ENCODE peak calls at places on chromosomes 5 and 9, in five cellular contexts. M, W, A, Q and H are unnamed samples.

GRCh38 chr9:36328798-36329411 is 70.7 kb upstream of the GNE start:
- DNase-seq in M (no peak), W (peak; percentile 81), A (no peak), Q (peak; percentile 48), H (peak; percentile 67)

GRCh38 chr5:117801583-117801982 is 1186.8 kb downstream of the DTWD2 start:
- DNase-seq in M (no peak), W (no peak), A (no peak), Q (no peak), H (no peak)

GRCh38 chr9:83231039-83231438 is 168.1 kb upstream of the RASEF start:
- DNase-seq in M (no peak), W (no peak), A (no peak), Q (no peak), H (no peak)

GRCh38 chr5:150159741-150160179 is 4.1 kb upstream of the PDGFRB start:
- DNase-seq in M (peak; percentile 80), W (peak; percentile 54), A (peak; percentile 84), Q (no peak), H (peak; percentile 32)

GRCh38 chr5:11509793-11510192 is 394.5 kb downstream of the CTNND2 start:
- DNase-seq in M (no peak), W (no peak), A (no peak), Q (no peak), H (no peak)

GRCh38 chr5:36202521-36202961 is 39.2 kb downstream of the NADK2 start:
- DNase-seq in M (no peak), W (peak; percentile 44), A (no peak), Q (no peak), H (no peak)

GRCh38 chr5:41763096-41763495 is 107.1 kb downstream of the OXCT1 start:
- DNase-seq in M (no peak), W (peak; percentile 43), A (no peak), Q (no peak), H (no peak)

GRCh38 chr9:18459958-18460584 is 13.9 kb upstream of the ADAMTSL1 start:
- DNase-seq in M (no peak), W (peak; percentile 99), A (no peak), Q (no peak), H (no peak)

GRCh38 chr5:148909766-148910165 is 83.4 kb downstream of the ADRB2 start:
- DNase-seq in M (no peak), W (peak; percentile 31), A (no peak), Q (no peak), H (no peak)

GRCh38 chr9:27468450-27469110 is 55.5 kb upstream of the IFNK start:
- DNase-seq in M (no peak), W (no peak), A (no peak), Q (no peak), H (no peak)

GRCh38 chr5:21823076-21823574 is 1030.0 kb downstream of the CDH12 start:
- DNase-seq in M (no peak), W (no peak), A (no peak), Q (no peak), H (no peak)

GRCh38 chr9:87529666-87530065 is 32.0 kb downstream of the DAPK1 start:
- DNase-seq in M (no peak), W (no peak), A (no peak), Q (no peak), H (no peak)

GRCh38 chr5:58849995-58850667 is 267.3 kb downstream of the RAB3C start:
- DNase-seq in M (no peak), W (peak; percentile 57), A (no peak), Q (peak; percentile 68), H (peak; percentile 52)

GRCh38 chr9:84775056-84775648 is 105.6 kb downstream of the NTRK2 start:
- DNase-seq in M (no peak), W (no peak), A (no peak), Q (no peak), H (no peak)

GRCh38 chr9:131126059-131126426 is 657 bp downstream of the NUP214 start:
- DNase-seq in M (no peak), W (no peak), A (no peak), Q (no peak), H (no peak)